ENCODE peak calls at places on chromosomes 16 and 17, in four cellular contexts. P is HCT116, G is ascending aorta, S is tibial artery. A is an unnamed sample.
A peak's percentile ranks its signal among the peaks of the same experiment; 100 is the strongest.

GRCh38 chr17:51347851-51348584 is 87.7 kb downstream of the UTP18 start:
- DNase-seq in P (no peak), G (no peak), S (no peak), A (peak; percentile 32)

GRCh38 chr17:67521773-67522069 is 144.6 kb downstream of the PITPNC1 start:
- DNase-seq in P (no peak), S (no peak), G (no peak), A (no peak)

GRCh38 chr16:997440-998051 is 16.0 kb downstream of the SOX8 start:
- DNase-seq in G (no peak), S (peak; percentile 35), P (no peak), A (peak; percentile 5)

GRCh38 chr16:10876799-10877341 is at the start of gene CIITA:
- DNase-seq in S (peak; percentile 91), G (peak; percentile 72), P (peak; percentile 81), A (peak; percentile 83)

GRCh38 chr16:558298-559020 is 1.7 kb upstream of the PRR35 start:
- DNase-seq in S (no peak), G (no peak), P (no peak), A (no peak)

GRCh38 chr16:5790512-5790911 is 692.9 kb upstream of the EEF2KMT start:
- DNase-seq in S (no peak), P (no peak), G (no peak), A (no peak)

GRCh38 chr17:76467366-76467765 is at the start of gene AANAT:
- DNase-seq in G (no peak), S (no peak), P (no peak), A (no peak)

GRCh38 chr16:30437511-30438046 is 7.7 kb upstream of the DCTPP1 start:
- DNase-seq in S (no peak), P (no peak), G (no peak), A (no peak)

GRCh38 chr17:78595135-78595810 is 18.1 kb upstream of the DNAH17 start:
- DNase-seq in P (no peak), S (no peak), G (no peak), A (no peak)

GRCh38 chr17:9226794-9227135 is 205.5 kb downstream of the NTN1 start:
- DNase-seq in S (no peak), P (no peak), G (no peak), A (peak; percentile 22)

GRCh38 chr17:70976447-70976846 is 807.1 kb downstream of the KCNJ2 start:
- DNase-seq in P (no peak), G (no peak), S (no peak), A (no peak)

GRCh38 chr17:40331743-40332641 is 23.0 kb downstream of the RARA start:
- DNase-seq in G (peak; percentile 72), S (peak; percentile 92), P (no peak), A (no peak)

DNA sequence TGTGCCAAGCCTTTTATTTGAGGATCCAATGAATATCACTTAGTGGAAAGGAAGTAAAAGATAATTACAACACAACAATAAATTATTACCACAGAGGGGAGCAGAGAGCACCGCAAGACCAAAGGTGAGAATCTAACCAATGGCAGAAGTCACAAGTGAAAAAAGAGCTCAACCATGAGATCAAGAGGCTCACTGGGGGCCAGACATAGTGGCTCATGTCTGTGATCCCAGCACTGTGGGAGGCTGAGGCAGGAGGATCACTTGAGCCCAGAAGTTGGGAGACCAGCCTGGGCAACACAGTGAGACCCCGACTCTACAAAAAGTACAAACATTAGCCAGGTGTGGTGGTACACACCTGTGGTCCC is 17.7 kb downstream of the ANKRD11 start:
- DNase-seq in P (no peak), S (no peak), G (no peak), A (no peak)
- H3K27ac ChIP-seq in P (no peak overlapping the region), S (no peak overlapping the region), G (no peak overlapping the region), A (no peak overlapping the region)

GRCh38 chr16:27725271-27726010 is 175.5 kb downstream of the KATNIP start:
- DNase-seq in P (no peak), G (no peak), S (no peak), A (no peak)
- H3K4me1 ChIP-seq in P (no peaks in the 10 kb centered on the region), G (peaks cover 3% of the 10 kb centered on the region), S (peaks cover 19% of the 10 kb centered on the region), A (peaks cover 8% of the 10 kb centered on the region)

GRCh38 chr17:47820023-47820789 is 1.4 kb downstream of the OSBPL7 start:
- DNase-seq in S (no peak), P (no peak), G (no peak), A (no peak)
- H3K27ac ChIP-seq in S (peak overlapping the region; percentile 65), P (no peak overlapping the region), G (peak overlapping the region; percentile 59), A (no peak overlapping the region)

GRCh38 chr16:68091604-68092261 is 6.6 kb downstream of the NFATC3 start:
- DNase-seq in S (no peak), P (no peak), G (no peak), A (peak; percentile 95)

GRCh38 chr16:68096491-68096890 is 11.3 kb downstream of the NFATC3 start:
- DNase-seq in P (no peak), S (no peak), G (no peak), A (no peak)

GRCh38 chr16:68097088-68097487 is 11.9 kb downstream of the NFATC3 start:
- DNase-seq in G (no peak), S (no peak), P (no peak), A (no peak)

GRCh38 chr16:68094614-68094934 is 9.4 kb downstream of the NFATC3 start:
- DNase-seq in G (no peak), P (no peak), S (no peak), A (no peak)

GRCh38 chr16:68093816-68094613 is 8.8 kb downstream of the NFATC3 start:
- DNase-seq in S (no peak), G (no peak), P (no peak), A (no peak)
- H3K4me1 ChIP-seq in S (peaks cover 32% of the 10 kb centered on the region), G (peaks cover 41% of the 10 kb centered on the region), P (peaks cover 23% of the 10 kb centered on the region), A (peaks cover 35% of the 10 kb centered on the region)

DNA sequence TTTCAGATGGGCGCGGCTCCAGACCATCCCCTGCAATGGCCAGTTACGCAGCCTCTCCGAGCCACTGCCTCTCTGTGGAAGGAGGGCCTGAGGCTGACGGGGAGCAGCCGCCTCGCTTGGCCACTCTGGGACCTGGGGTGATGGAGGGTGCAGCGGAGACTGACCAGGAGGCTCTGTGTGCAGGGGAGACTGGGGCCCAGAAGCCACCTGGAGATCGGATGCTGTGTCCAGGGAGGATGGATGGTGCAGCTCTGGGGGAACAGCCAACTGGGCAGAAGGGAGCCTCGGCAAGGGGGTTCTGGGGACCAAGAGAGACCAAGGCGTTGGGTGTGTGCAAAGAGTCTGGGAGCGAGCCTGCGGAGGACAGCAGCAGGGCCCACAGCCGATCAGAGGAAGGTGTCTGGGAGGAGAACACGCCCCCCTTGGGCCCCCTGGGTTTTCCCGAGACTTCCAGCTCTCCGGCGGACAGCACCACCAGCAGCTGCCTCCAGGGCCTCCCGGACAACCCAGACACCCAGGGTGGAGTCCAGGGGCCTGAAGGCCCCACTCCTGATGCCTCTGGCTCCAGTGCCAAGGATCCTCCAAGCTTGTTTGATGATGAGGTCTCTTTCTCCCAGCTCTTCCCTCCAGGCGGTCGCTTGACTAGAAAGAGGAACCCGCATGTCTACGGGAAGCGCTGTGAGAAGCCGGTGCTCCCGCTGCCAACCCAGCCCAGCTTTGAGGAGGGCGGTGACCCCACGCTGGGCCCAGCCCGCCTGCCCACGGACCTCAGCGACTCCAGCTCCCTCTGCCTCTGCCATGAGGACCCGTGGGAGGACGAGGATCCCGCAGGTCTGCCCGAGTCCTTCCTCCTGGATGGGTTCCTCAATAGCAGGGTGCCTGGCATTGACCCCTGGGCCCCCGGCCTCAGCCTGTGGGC is 17.4 kb upstream of the ZFPM1 start:
- DNase-seq in G (no peak), P (no peak), S (no peak), A (no peak)
- H3K27ac ChIP-seq in G (no peak overlapping the region), P (no peak overlapping the region), S (no peak overlapping the region), A (no peak overlapping the region)

GRCh38 chr16:81494888-81495287 is 50.3 kb downstream of the CMIP start:
- DNase-seq in G (no peak), P (no peak), S (no peak), A (no peak)
- H3K4me1 ChIP-seq in G (no peaks in the 10 kb centered on the region), P (peaks cover 79% of the 10 kb centered on the region), S (peaks cover 4% of the 10 kb centered on the region), A (peaks cover 22% of the 10 kb centered on the region)

GRCh38 chr16:83404261-83404660 is 403.5 kb upstream of the HSBP1 start:
- DNase-seq in S (no peak), G (no peak), P (no peak), A (no peak)

GRCh38 chr16:83403751-83404150 is 404.0 kb upstream of the HSBP1 start:
- DNase-seq in S (no peak), G (no peak), P (no peak), A (peak; percentile 91)

GRCh38 chr16:83400234-83400633 is 407.5 kb upstream of the HSBP1 start:
- DNase-seq in G (no peak), P (no peak), S (no peak), A (no peak)

GRCh38 chr16:83402969-83403368 is 404.8 kb upstream of the HSBP1 start:
- DNase-seq in S (no peak), G (no peak), P (no peak), A (peak; percentile 57)

GRCh38 chr16:83402160-83402794 is 405.5 kb upstream of the HSBP1 start:
- DNase-seq in G (no peak), S (no peak), P (no peak), A (peak; percentile 93)
- H3K27ac ChIP-seq in G (no peak overlapping the region), S (no peak overlapping the region), P (no peak overlapping the region), A (peak overlapping the region; percentile 5)